ENCODE peak calls at places on chromosome 9, in ten cellular contexts. S, V, W, D, Q, Y, H, X, A and E are unnamed samples. For H3K36me3, the result is how much of the 10 kb centered on the place peaks cover.

GRCh38 chr9:70352802-70353201 is 61.7 kb downstream of the KLF9 start:
- DNase-seq in S (no peak), V (no peak), W (no peak), D (no peak), Q (peak), Y (no peak), H (no peak), X (no peak), A (no peak), E (peak)

GRCh38 chr9:93662952-93663572 is 86.7 kb downstream of the PHF2 start:
- DNase-seq in S (no peak), V (no peak), W (no peak), D (no peak), Q (no peak), Y (no peak), H (no peak), X (no peak), A (no peak), E (no peak)

GRCh38 chr9:124652203-124652992 is 118.7 kb downstream of the NR6A1 start:
- DNase-seq in S (no peak), V (no peak), W (peak), D (no peak), Q (peak), Y (no peak), H (no peak), X (no peak), A (peak), E (no peak)

GRCh38 chr9:110303136-110303535 is 34.5 kb downstream of the TXNDC8 start:
- DNase-seq in S (no peak), V (no peak), W (no peak), D (no peak), Q (peak), Y (no peak), H (no peak), X (no peak), A (peak), E (no peak)

GRCh38 chr9:78167356-78167755 is 68.5 kb upstream of the CEP78 start:
- DNase-seq in S (no peak), V (no peak), W (no peak), D (peak), Q (peak), Y (no peak), H (no peak), X (no peak), A (peak), E (no peak)

GRCh38 chr9:112010537-112010936 is 113.9 kb downstream of the UGCG start:
- DNase-seq in S (no peak), V (no peak), W (no peak), D (no peak), Q (no peak), Y (no peak), H (no peak), X (no peak), A (no peak), E (no peak)

GRCh38 chr9:138075496-138075895 is 197.9 kb downstream of the CACNA1B start:
- DNase-seq in S (no peak), V (no peak), W (no peak), D (no peak), Q (no peak), Y (peak), H (peak), X (peak), A (no peak), E (no peak)

GRCh38 chr9:2741441-2742158 is 24.3 kb downstream of the KCNV2 start:
- DNase-seq in S (no peak), V (no peak), W (no peak), D (no peak), Q (no peak), Y (no peak), H (no peak), X (no peak), A (no peak), E (no peak)

GRCh38 chr9:27184556-27185351 is 75.7 kb downstream of the TEK start:
- DNase-seq in S (no peak), V (no peak), W (peak), D (no peak), Q (no peak), Y (no peak), H (no peak), X (no peak), A (no peak), E (no peak)

GRCh38 chr9:16252631-16253030 is 617.8 kb downstream of the BNC2 start:
- DNase-seq in S (no peak), V (no peak), W (no peak), D (peak), Q (no peak), Y (no peak), H (peak), X (no peak), A (no peak), E (no peak)

GRCh38 chr9:136211441-136212344 is 6.8 kb upstream of the LHX3 start:
- DNase-seq in S (no peak), V (no peak), W (no peak), D (no peak), Q (no peak), Y (no peak), H (no peak), X (no peak), A (no peak), E (no peak)

GRCh38 chr9:81314525-81314924 is 374.8 kb downstream of the TLE1 start:
- DNase-seq in S (no peak), V (no peak), W (no peak), D (no peak), Q (no peak), Y (no peak), H (no peak), X (no peak), A (no peak), E (no peak)

GRCh38 chr9:125601986-125602385 is 105.0 kb downstream of the MAPKAP1 start:
- DNase-seq in S (no peak), V (no peak), W (no peak), D (no peak), Q (no peak), Y (no peak), H (peak), X (no peak), A (no peak), E (no peak)

GRCh38 chr9:85900504-85901201 is 40.3 kb upstream of the NAA35 start:
- DNase-seq in S (peak), V (no peak), W (no peak), D (peak), Q (peak), Y (no peak), H (peak), X (no peak), A (no peak), E (peak)

DNA sequence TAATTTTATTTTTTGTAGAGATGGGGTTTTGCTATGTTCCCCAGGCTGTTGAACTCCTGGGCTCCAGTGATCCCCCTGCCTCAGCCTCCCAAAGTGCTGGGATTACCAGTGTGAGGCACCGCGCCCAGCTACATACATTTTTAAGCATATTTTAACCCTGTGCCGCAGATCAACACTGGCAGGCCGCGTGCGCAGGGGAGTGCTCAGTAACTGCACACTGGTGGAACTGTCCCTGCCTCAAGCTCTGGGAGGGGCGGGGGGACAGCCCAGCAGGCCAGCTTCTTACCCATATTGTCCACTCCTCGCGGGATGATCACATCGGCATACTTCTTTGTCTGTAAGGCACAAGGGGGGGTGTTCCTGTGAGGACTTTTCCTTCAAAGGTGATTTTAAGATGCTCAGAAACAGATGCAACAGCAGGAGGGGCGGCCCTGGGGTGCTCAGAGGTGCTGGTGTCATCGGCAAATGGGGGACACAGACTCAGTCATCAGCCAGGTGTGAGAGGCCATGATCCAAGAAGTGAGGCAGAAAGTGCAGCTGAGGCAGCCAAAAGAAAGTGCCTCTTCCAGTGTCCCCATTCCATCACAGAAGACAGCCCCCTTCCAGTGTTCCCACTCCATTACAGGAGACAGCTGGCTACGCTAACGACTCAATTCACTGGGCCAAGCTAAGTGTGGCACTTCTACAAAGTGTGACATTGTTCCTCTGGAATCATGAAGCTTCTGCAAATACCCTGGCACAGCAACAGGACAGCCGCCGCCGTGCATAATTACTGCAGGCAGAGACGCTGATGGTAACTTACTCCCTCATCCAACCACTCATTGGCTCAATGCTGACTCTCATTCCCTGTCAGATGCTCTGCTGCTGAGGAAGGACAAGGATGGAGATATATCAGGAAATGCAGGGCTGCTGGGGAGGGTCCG is 5.2 kb downstream of the UCK1 start:
- DNase-seq in S (no peak), V (no peak), W (no peak), D (no peak), Q (no peak), Y (no peak), H (peak), X (no peak), A (no peak), E (no peak)
- H3K36me3 ChIP-seq in S (under half), V (half or more), W (half or more), D (under half), Q (half or more), Y (half or more), H (half or more), X (under half), A (under half), E (half or more)

GRCh38 chr9:128107260-128107970 is 20.1 kb downstream of the PTGES2 start:
- DNase-seq in S (no peak), V (no peak), W (peak), D (no peak), Q (no peak), Y (peak), H (no peak), X (peak), A (no peak), E (no peak)
- H3K36me3 ChIP-seq in S (under half), V (half or more), W (half or more), D (under half), Q (half or more), Y (half or more), H (under half), X (under half), A (under half), E (under half)

DNA sequence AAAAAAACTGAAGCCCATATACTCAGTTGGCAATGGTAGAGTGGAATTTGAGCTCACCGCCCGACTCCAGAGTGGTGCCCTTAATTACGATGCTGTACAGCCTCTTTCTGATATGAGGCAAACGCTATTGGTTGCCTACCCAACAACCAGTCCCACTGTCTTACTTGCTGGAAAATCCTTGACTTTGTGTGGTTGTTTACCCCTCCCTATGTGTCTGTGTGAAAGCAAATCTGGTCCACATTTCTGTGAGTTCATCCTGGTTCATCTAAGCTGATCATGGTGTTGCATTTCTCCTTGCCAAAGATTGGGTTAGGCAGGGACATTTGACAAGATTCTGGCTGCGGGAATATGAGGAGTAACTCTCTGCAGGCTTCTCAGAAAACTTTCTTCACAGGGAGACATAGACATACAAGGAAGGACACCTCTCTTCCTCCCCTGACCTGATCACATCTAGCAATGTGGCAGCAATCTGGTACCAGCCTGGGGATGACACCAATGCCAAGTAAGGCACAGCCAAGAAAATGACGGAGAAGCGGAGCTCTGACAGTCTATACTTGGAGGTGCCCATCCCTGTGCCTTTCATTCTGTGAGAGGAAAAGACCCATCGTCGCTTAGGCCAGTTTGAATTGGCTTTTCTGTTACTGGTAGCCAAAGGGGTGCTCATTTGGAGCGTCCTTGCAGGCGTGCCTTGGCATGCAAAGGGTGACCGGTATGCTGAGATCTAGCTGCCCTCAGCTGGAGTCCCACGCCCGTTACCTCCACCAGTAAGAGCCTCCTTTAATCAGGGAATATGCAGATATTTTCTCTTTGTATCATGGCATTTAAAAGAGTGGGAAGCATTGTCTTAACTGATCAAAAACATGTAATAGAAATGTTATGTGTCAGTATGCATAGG is 124.3 kb downstream of the AOPEP start:
- DNase-seq in S (no peak), V (no peak), W (no peak), D (no peak), Q (no peak), Y (no peak), H (no peak), X (no peak), A (no peak), E (no peak)
- H3K36me3 ChIP-seq in S (under half), V (under half), W (under half), D (under half), Q (under half), Y (under half), H (under half), X (under half), A (under half), E (under half)

DNA sequence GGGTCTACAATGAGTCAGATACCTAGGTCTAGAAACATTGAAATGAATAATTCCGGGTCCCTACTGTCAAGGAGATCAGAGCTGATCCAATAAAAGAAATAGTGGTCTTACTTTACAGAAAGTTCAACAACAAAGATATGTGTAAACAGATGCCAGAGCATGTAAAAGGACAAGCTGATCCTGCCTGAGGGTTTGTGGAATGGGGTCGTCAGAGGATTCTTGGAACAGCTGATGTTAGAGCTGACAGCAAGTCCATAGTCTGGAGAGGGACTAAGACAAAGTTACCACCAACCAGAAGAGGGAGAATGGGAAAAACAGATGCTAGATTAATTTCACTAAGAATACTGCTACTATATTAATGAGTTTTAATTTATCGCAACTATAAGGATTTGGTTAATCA is 71.5 kb downstream of the FREM1 start:
- DNase-seq in S (no peak), V (no peak), W (no peak), D (no peak), Q (no peak), Y (no peak), H (no peak), X (no peak), A (no peak), E (no peak)
- H3K36me3 ChIP-seq in S (under half), V (under half), W (under half), D (under half), Q (under half), Y (under half), H (under half), X (under half), A (under half), E (under half)

GRCh38 chr9:128913995-128914772 is 6.6 kb upstream of the PHYHD1 start:
- DNase-seq in S (no peak), V (no peak), W (no peak), D (no peak), Q (no peak), Y (no peak), H (no peak), X (no peak), A (no peak), E (no peak)

GRCh38 chr9:128911529-128912035 is 9.2 kb upstream of the PHYHD1 start:
- DNase-seq in S (no peak), V (no peak), W (peak), D (peak), Q (peak), Y (no peak), H (peak), X (peak), A (peak), E (no peak)

GRCh38 chr9:128912270-128912853 is 8.4 kb upstream of the PHYHD1 start:
- DNase-seq in S (no peak), V (no peak), W (no peak), D (peak), Q (peak), Y (no peak), H (peak), X (no peak), A (peak), E (no peak)

GRCh38 chr9:128910906-128911305 is 9.9 kb upstream of the PHYHD1 start:
- DNase-seq in S (no peak), V (no peak), W (no peak), D (no peak), Q (no peak), Y (no peak), H (peak), X (no peak), A (no peak), E (no peak)

GRCh38 chr9:128913048-128913900 is 7.5 kb upstream of the PHYHD1 start:
- DNase-seq in S (no peak), V (no peak), W (no peak), D (no peak), Q (no peak), Y (no peak), H (peak), X (no peak), A (no peak), E (no peak)
- H3K36me3 ChIP-seq in S (under half), V (half or more), W (half or more), D (under half), Q (under half), Y (under half), H (half or more), X (under half), A (under half), E (under half)

GRCh38 chr9:132311978-132312377 is 42.8 kb downstream of the SETX start:
- DNase-seq in S (no peak), V (no peak), W (no peak), D (no peak), Q (no peak), Y (no peak), H (no peak), X (no peak), A (no peak), E (no peak)
- H3K36me3 ChIP-seq in S (under half), V (half or more), W (half or more), D (under half), Q (half or more), Y (half or more), H (half or more), X (under half), A (under half), E (half or more)

GRCh38 chr9:100324594-100325200 is 28.0 kb downstream of the TEX10 start:
- DNase-seq in S (no peak), V (no peak), W (no peak), D (peak), Q (peak), Y (no peak), H (no peak), X (no peak), A (peak), E (peak)

GRCh38 chr9:100317706-100318105 is 35.0 kb downstream of the TEX10 start:
- DNase-seq in S (no peak), V (no peak), W (no peak), D (no peak), Q (peak), Y (no peak), H (no peak), X (no peak), A (no peak), E (no peak)

DNA sequence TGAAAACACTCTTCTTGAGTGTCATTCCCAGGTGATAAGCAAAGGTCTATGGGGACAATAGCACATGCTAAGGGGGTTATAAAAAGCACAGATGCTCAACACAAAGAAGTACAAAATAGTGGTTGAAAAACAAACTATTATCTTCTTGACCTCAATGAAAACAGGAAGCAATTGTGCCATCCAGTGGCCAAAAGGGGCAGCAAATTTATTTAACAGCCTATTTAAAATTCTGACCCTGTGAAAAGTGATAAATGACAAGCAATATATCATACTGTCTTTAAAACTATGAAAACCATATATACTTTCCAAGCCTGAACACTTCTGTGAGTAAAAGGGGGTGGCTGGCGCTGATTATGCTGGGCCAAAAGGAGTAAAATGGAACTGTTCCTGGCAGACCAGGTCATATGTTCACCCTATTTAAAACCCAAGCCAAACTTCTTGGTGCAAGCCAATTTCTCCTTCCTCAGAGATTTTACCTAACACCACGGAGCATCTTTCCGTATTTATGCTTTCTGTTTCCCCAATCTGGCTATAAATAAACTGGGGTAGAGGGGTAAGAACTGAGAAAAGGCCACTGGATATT is 29.7 kb downstream of the TEX10 start:
- DNase-seq in S (no peak), V (peak), W (no peak), D (peak), Q (peak), Y (no peak), H (peak), X (no peak), A (no peak), E (no peak)
- H3K36me3 ChIP-seq in S (under half), V (under half), W (half or more), D (under half), Q (under half), Y (under half), H (half or more), X (under half), A (under half), E (under half)

GRCh38 chr9:108937561-108938305 is 3.5 kb downstream of the ABITRAM start:
- DNase-seq in S (no peak), V (no peak), W (no peak), D (no peak), Q (no peak), Y (no peak), H (no peak), X (no peak), A (no peak), E (no peak)
- H3K36me3 ChIP-seq in S (under half), V (under half), W (half or more), D (under half), Q (half or more), Y (under half), H (under half), X (under half), A (under half), E (under half)

GRCh38 chr9:34097865-34098264 is 28.6 kb downstream of the DCAF12 start:
- DNase-seq in S (no peak), V (no peak), W (no peak), D (no peak), Q (no peak), Y (no peak), H (no peak), X (no peak), A (no peak), E (no peak)

GRCh38 chr9:34102796-34103195 is 23.7 kb downstream of the DCAF12 start:
- DNase-seq in S (no peak), V (no peak), W (no peak), D (no peak), Q (no peak), Y (no peak), H (no peak), X (no peak), A (no peak), E (no peak)

GRCh38 chr9:34096751-34097150 is 29.7 kb downstream of the DCAF12 start:
- DNase-seq in S (no peak), V (no peak), W (no peak), D (no peak), Q (no peak), Y (no peak), H (no peak), X (no peak), A (no peak), E (no peak)

GRCh38 chr9:34093578-34093977 is 32.9 kb downstream of the DCAF12 start:
- DNase-seq in S (no peak), V (no peak), W (no peak), D (no peak), Q (no peak), Y (no peak), H (no peak), X (no peak), A (no peak), E (no peak)

DNA sequence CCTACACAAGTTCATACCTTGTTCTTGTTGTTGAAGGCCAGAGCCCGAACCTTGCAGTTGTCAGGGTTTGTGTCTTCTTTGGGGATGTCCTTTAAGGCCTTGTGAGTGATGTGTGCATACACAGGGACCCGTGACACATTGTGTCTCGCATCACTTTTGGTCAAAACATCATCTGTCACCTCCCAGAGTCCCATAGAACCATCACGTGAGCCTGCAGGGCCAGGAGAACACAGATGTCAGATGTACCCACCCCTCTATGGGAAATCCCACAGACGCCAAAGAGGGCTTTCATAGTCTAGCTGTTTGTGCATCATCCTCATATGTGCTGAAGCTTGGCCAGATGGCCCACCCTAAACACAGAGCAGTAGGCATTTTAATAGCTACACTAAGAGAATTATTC is 28.2 kb downstream of the DCAF12 start:
- DNase-seq in S (no peak), V (no peak), W (no peak), D (no peak), Q (no peak), Y (no peak), H (no peak), X (no peak), A (no peak), E (no peak)
- H3K36me3 ChIP-seq in S (under half), V (half or more), W (half or more), D (under half), Q (half or more), Y (half or more), H (half or more), X (under half), A (under half), E (under half)